ENCODE peak calls at places on chromosomes 11 and 22, in five cellular contexts. Q is stimulated activated CD4-positive, alpha-beta T cell treated with anti-CD3 and anti-CD28 coated beads, Interleukin-1b, Interleukin-23, amount 100 ng/mL, for 24 hours; R is RWPE1; B is nucleus accumbens; J is ACHN. K is an unnamed sample.

GRCh38 chr11:31397239-31397834 is 27.7 kb downstream of the DNAJC24 start:
- DNase-seq in Q (no peak), R (peak), B (no peak), J (peak), K (no peak)

GRCh38 chr11:44611687-44612437 is 46.4 kb downstream of the CD82 start:
- DNase-seq in Q (no peak), J (no peak), B (no peak), R (no peak), K (no peak)

GRCh38 chr11:118914178-118914918 is 11.4 kb downstream of the BCL9L start:
- DNase-seq in J (no peak), R (no peak), Q (no peak), B (peak), K (no peak)

GRCh38 chr11:73757598-73757997 is 3.3 kb downstream of the RAB6A start:
- DNase-seq in Q (no peak), J (no peak), R (peak), B (no peak), K (no peak)

GRCh38 chr22:43829904-43830851 is 18.1 kb upstream of the EFCAB6 start:
- DNase-seq in R (no peak), Q (no peak), B (no peak), J (no peak), K (peak)

GRCh38 chr11:57203359-57203758 is 21.6 kb downstream of the LRRC55 start:
- DNase-seq in R (no peak), B (no peak), Q (no peak), J (no peak), K (peak)

GRCh38 chr22:24876700-24877099 is 69.8 kb downstream of the LHFPL7 start:
- DNase-seq in J (no peak), Q (no peak), R (no peak), B (no peak), K (no peak)

GRCh38 chr22:25757686-25758085 is 15.7 kb downstream of the MYO18B start:
- DNase-seq in J (no peak), R (peak), Q (no peak), B (no peak), K (no peak)

GRCh38 chr22:46057762-46058420 is 80.9 kb upstream of the WNT7B start:
- DNase-seq in Q (no peak), J (no peak), R (no peak), B (no peak), K (no peak)

GRCh38 chr11:69014084-69014935 is 1.3 kb upstream of the MRGPRF start:
- DNase-seq in B (no peak), Q (no peak), R (no peak), J (no peak), K (no peak)

GRCh38 chr11:115528217-115528616 is 24.0 kb upstream of the CADM1 start:
- DNase-seq in Q (no peak), J (no peak), R (no peak), B (no peak), K (no peak)

GRCh38 chr22:26586556-26587325 is 3.2 kb downstream of the TPST2 start:
- DNase-seq in J (no peak), Q (no peak), R (no peak), B (no peak), K (no peak)

GRCh38 chr11:9802291-9802861 is 138.5 kb downstream of the SWAP70 start:
- DNase-seq in J (no peak), R (peak), B (no peak), Q (no peak), K (peak)

GRCh38 chr22:36762687-36763260 is 13.1 kb downstream of the IFT27 start:
- DNase-seq in Q (no peak), R (no peak), B (no peak), J (no peak), K (no peak)

GRCh38 chr11:15938983-15939382 is 417.4 kb downstream of the SOX6 start:
- DNase-seq in J (no peak), Q (no peak), B (no peak), R (no peak), K (no peak)

GRCh38 chr11:3108183-3108721 is 51.0 kb upstream of the CARS1 start:
- DNase-seq in Q (no peak), J (no peak), R (no peak), B (no peak), K (peak)

GRCh38 chr11:131957891-131958290 is 587.5 kb downstream of the NTM start:
- DNase-seq in R (no peak), Q (no peak), B (no peak), J (no peak), K (no peak)

GRCh38 chr11:112608466-112608865 is 347.8 kb upstream of the PLET1 start:
- DNase-seq in B (no peak), J (no peak), R (no peak), Q (no peak), K (no peak)

GRCh38 chr11:82989628-82990404 is 81.9 kb downstream of the RAB30 start:
- DNase-seq in R (no peak), J (no peak), Q (no peak), B (no peak), K (no peak)

GRCh38 chr11:74739546-74740270 is 8.5 kb upstream of the CHRDL2 start:
- DNase-seq in Q (no peak), R (peak), B (peak), J (peak), K (no peak)

GRCh38 chr22:30439836-30440235 is 14.3 kb downstream of the MTFP1 start:
- DNase-seq in B (no peak), J (no peak), Q (no peak), R (no peak), K (no peak)

GRCh38 chr11:26842458-26842841 is 120.6 kb upstream of the SLC5A12 start:
- DNase-seq in R (no peak), Q (no peak), J (no peak), B (no peak), K (peak)

K was measured in gastrocnemius medialis.